ENCODE peak calls at places on chromosomes 7 and 10, in seven cellular contexts. I, P, B, Q, T, Z and S are unnamed samples.

GRCh38 chr10:110215751-110216150 is 8.3 kb downstream of the MXI1 start:
- DNase-seq in I (no peak), Q (no peak), P (no peak), T (no peak), B (no peak), Z (no peak), S (peak; percentile 47)

GRCh38 chr7:4774804-4775280 is 581 bp upstream of the AP5Z1 start:
- DNase-seq in Z (peak; percentile 60), B (no peak), I (no peak), Q (no peak), T (no peak), P (peak; percentile 75), S (no peak)

GRCh38 chr7:84236398-84236797 is 41.8 kb upstream of the SEMA3A start:
- DNase-seq in I (no peak), B (no peak), Q (no peak), T (peak; percentile 70), P (peak; percentile 82), Z (no peak), S (no peak)

GRCh38 chr10:4067552-4068254 is 282.7 kb upstream of the KLF6 start:
- DNase-seq in Z (no peak), P (no peak), I (no peak), T (peak; percentile 56), Q (no peak), B (no peak), S (no peak)

GRCh38 chr10:72002354-72003295 is 38.4 kb downstream of the CHST3 start:
- DNase-seq in T (no peak), P (no peak), Z (no peak), B (no peak), Q (no peak), I (no peak), S (no peak)

GRCh38 chr10:1059902-1060301 is 3.7 kb downstream of the WDR37 start:
- DNase-seq in T (no peak), Z (no peak), Q (no peak), B (no peak), I (no peak), P (no peak), S (no peak)

GRCh38 chr10:93471110-93471651 is 11.0 kb downstream of the MYOF start:
- DNase-seq in Q (no peak), T (peak; percentile 98), B (no peak), Z (peak; percentile 64), I (no peak), P (peak; percentile 97), S (peak; percentile 89)

GRCh38 chr10:26665080-26666048 is 32.1 kb upstream of the PDSS1 start:
- DNase-seq in P (no peak), B (no peak), Z (no peak), Q (no peak), T (no peak), I (no peak), S (no peak)

GRCh38 chr10:70337201-70337651 is 45.2 kb downstream of the LRRC20 start:
- DNase-seq in T (no peak), P (peak; percentile 34), B (no peak), Z (no peak), Q (no peak), I (no peak), S (no peak)

GRCh38 chr10:44313706-44314307 is 71.1 kb downstream of the CXCL12 start:
- DNase-seq in I (no peak), Z (no peak), P (no peak), B (no peak), Q (no peak), T (peak; percentile 6), S (no peak)

GRCh38 chr10:69819713-69820506 is 18.2 kb downstream of the COL13A1 start:
- DNase-seq in Q (no peak), P (peak; percentile 46), I (no peak), T (peak; percentile 40), B (no peak), Z (no peak), S (peak; percentile 67)

GRCh38 chr10:119350529-119351001 is 143.2 kb downstream of the GRK5 start:
- DNase-seq in P (peak; percentile 49), B (no peak), I (no peak), Z (no peak), T (no peak), Q (no peak), S (no peak)

GRCh38 chr7:127035203-127035849 is 217.4 kb downstream of the GRM8 start:
- DNase-seq in Q (no peak), P (no peak), T (no peak), B (no peak), Z (no peak), I (no peak), S (peak; percentile 2)

GRCh38 chr7:40733578-40733977 is 598.8 kb downstream of the SUGCT start:
- DNase-seq in B (no peak), Q (no peak), P (no peak), Z (no peak), T (no peak), I (no peak), S (no peak)

GRCh38 chr10:62374862-62375710 is 917 bp downstream of the ZNF365 start:
- DNase-seq in T (no peak), B (no peak), Q (no peak), I (no peak), P (peak; percentile 30), Z (no peak), S (peak; percentile 3)

GRCh38 chr7:139602143-139602722 is 78.7 kb downstream of the CLEC2L start:
- DNase-seq in Z (no peak), I (peak; percentile 18), T (peak; percentile 49), Q (no peak), P (peak; percentile 42), B (no peak), S (peak; percentile 56)

GRCh38 chr10:43377393-43377883 is 6.0 kb downstream of the FXYD4 start:
- DNase-seq in I (no peak), B (no peak), Q (peak; percentile 87), P (no peak), T (no peak), Z (peak; percentile 83), S (peak; percentile 82)

GRCh38 chr10:97549587-97550322 is 22.8 kb upstream of the ANKRD2 start:
- DNase-seq in B (no peak), P (no peak), Q (peak; percentile 66), Z (peak; percentile 46), I (no peak), T (peak; percentile 45), S (peak; percentile 49)

DNA sequence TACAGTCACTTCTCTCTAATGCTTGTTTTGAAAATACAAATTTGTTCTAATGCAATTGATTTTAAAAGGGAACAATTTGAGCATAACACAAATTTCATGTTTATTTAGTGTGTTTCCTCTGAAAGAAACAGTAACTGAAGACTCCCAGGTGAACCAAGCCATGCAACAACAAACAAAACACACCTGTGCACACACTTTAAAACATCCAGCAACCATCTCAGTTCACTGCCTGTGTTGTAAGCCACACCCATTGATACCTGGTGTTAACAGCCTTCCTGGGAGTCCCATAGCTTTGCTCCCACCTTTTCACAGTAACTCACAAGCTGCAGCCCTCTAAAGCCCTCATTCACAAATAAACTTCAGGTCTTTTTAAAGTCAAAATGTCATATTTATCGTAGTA is 89.3 kb downstream of the DOCK4 start:
- DNase-seq in T (no peak), Q (no peak), Z (no peak), I (no peak), B (no peak), P (no peak), S (no peak)
- H3K4ac ChIP-seq in T (no peak overlapping the region), Q (no peak overlapping the region), Z (no peak overlapping the region), I (no peak overlapping the region), B (no peak overlapping the region), P (no peak overlapping the region), S (no peak overlapping the region)

DNA sequence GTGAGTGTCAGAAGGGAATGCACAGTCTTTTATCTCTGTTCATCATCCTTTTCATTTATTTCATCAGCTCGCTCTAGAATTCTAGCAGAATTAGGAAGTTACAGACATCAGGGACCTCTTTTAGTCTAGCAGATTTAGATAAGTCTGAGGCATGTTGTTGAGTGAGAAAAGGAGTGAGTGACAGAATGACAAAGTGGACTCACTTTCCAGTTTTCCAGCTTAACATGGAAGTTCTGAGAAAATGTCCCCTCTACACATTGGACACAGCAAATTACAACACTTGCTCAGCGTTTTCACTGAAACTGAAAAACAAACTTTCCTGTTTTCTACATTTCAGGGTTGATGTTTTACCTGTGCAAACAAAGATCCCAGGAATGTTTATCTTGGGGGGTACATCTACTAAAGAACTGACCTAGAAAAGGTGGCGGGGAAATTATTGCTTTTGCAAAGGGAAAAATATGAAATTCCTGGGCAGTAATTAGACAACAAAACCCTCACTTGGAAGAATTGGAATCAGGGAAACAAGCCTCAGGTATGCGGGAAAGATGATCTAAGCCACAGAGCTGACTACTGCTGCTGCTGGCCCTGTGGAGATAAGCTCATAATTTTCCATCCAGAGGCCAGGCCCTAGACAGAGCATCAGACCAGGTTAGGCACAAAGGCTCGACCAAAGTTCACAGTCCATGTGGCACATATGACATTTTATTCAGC is 14.6 kb upstream of the CYP3A5 start:
- DNase-seq in B (no peak), I (no peak), T (no peak), P (no peak), Q (no peak), Z (no peak), S (peak; percentile 7)
- H3K23ac ChIP-seq in B (no peak overlapping the region), I (no peak overlapping the region), T (no peak overlapping the region), P (no peak overlapping the region), Q (no peak overlapping the region), Z (no peak overlapping the region), S (no peak overlapping the region)

GRCh38 chr7:120373174-120373573 is 100.2 kb downstream of the KCND2 start:
- DNase-seq in T (no peak), Q (no peak), I (no peak), B (no peak), Z (no peak), P (no peak), S (no peak)

DNA sequence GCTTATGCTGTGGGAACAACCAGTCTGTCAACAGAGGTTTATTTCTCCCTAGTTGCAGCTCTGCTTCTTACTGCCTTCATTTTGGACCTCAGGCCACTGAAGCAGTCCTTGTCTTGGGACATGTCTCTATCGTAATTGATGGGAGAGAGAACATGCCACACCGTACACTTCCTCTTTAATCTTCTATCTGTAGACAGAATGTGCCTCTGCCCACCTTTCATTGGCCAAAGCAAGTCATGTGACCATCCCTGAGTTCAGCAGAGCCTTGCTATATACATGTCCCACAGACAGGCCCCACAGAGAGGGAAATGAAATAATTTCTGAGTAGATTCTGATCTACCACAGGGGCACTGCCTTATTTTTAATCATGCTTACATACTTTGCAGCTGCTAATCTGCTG is 98.0 kb downstream of the KCND2 start:
- DNase-seq in B (no peak), P (no peak), Q (no peak), Z (no peak), I (no peak), T (no peak), S (no peak)
- H3K4ac ChIP-seq in B (no peak overlapping the region), P (no peak overlapping the region), Q (no peak overlapping the region), Z (no peak overlapping the region), I (no peak overlapping the region), T (no peak overlapping the region), S (no peak overlapping the region)

DNA sequence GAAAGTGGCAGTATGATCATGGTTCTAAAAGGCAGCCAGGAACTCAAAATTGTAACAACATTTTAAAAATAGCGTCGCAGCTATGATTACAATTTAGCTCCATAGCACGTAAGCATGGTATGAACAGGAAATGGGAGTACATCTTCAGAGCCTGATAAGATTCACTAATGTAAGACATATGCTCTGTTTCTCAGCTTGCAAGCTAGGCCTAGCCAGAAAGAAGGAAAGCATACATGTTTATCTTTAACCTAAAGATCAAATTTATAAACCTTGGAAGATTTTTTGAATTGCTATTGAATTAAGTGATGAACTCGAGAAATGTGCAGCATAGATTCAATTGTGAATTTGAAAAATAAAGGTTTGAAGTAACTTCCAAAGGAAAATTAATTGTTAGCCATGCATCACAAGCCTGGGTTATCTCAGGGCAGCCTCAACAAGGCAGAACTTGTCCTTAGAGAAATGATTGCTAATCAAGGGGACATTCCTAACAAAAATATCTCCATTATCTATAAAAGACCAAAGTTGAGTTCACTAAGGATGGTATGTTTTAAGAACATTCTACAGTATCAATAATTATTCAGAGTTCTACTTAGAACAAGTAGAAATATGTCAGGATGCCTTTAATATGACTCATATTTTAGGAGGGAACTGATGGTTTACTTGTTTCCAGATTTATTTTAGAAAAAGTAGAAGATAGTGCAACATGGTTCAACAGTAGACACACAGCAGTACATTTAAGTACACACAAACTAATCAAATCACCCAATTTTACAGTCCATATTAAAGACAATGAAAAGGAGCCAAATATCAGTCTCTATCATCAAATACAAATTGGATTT is 38.8 kb upstream of the SEPTIN7 start:
- DNase-seq in I (no peak), T (peak; percentile 37), Z (no peak), P (peak; percentile 82), Q (no peak), B (no peak), S (no peak)
- H3K23ac ChIP-seq in I (no peak overlapping the region), T (no peak overlapping the region), Z (no peak overlapping the region), P (peak overlapping the region; percentile 64), Q (no peak overlapping the region), B (no peak overlapping the region), S (no peak overlapping the region)